ENCODE peak calls at places on chromosomes 3 and 15, in four cellular contexts. Y is K562, F is HepG2, A is GM12878. K is an unnamed sample.

GRCh38 chr15:101146118-101146702 is 105.6 kb downstream of the CHSY1 start:
- DNase-seq in F (no peak), A (no peak), Y (no peak), K (no peak)

GRCh38 chr15:67776600-67776999 is 48.7 kb upstream of the SKOR1 start:
- DNase-seq in Y (no peak), A (no peak), F (no peak), K (no peak)

GRCh38 chr3:194265505-194265892 is 85.6 kb downstream of the CPN2 start:
- DNase-seq in A (no peak), Y (no peak), F (no peak), K (no peak)

GRCh38 chr3:9497821-9498565 is 55.6 kb downstream of the LHFPL4 start:
- DNase-seq in Y (no peak), A (no peak), F (no peak), K (no peak)

GRCh38 chr3:104510091-104510860 is 856.4 kb upstream of the ALCAM start:
- DNase-seq in A (no peak), Y (no peak), F (no peak), K (no peak)

GRCh38 chr15:96223939-96224338 is 106.6 kb upstream of the NR2F2 start:
- DNase-seq in Y (no peak), A (no peak), F (no peak), K (no peak)

GRCh38 chr15:51888593-51889195 is 59.2 kb downstream of the TMOD3 start:
- DNase-seq in F (no peak), A (no peak), Y (peak), K (peak)

GRCh38 chr3:61730577-61731231 is 169.3 kb downstream of the PTPRG start:
- DNase-seq in Y (no peak), A (no peak), F (no peak), K (no peak)

GRCh38 chr3:168863561-168863960 is 767.8 kb upstream of the GOLIM4 start:
- DNase-seq in A (no peak), Y (no peak), F (no peak), K (no peak)

GRCh38 chr15:56261854-56262509 is 18.3 kb upstream of the RFX7 start:
- DNase-seq in Y (no peak), A (no peak), F (no peak), K (no peak)

GRCh38 chr3:49785565-49786356 is 581 bp downstream of the IP6K1 start:
- DNase-seq in A (no peak), F (no peak), Y (no peak), K (no peak)

GRCh38 chr3:164550857-164551256 is 527.4 kb downstream of the SI start:
- DNase-seq in A (no peak), F (no peak), Y (no peak), K (peak)

GRCh38 chr3:99943931-99944761 is 126.5 kb downstream of the CMSS1 start:
- DNase-seq in F (no peak), A (no peak), Y (no peak), K (no peak)

DNA sequence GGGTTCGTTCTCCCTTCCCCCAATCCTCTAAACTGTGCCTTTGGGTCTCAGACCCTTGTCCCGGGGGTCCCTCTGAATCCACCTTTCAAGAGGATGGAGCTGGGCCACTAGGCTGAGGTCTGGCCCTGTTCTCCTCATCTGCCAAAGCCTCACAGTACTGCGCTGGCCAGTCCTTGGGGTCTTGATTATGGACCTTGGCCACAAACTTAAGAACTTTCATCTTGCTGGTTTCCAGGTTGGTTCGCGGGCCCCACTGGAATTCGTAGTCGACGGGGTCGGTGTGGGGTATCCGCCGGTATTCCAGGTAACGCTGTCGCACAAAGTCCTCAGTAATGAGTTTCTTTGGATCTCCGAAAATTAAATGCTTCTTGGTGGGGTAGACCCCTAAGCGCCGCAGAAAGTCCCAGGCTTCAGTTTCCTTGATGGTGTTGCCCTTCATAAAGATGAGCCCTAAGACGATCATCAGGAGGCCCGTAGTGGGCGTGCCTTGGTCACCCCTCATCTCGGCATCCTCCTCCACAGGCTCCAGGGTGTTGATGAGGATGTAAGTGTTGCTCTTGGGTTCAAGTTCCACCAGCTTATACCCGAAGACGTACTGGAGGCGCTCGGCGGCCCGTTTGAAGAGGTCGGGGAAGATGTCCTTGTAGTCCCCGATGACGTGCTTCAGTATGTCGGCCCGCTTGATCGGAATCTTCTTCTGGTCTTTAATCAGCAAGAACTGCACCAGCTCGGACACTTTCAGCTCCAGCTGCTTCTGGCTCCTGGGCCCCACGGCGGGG is 727 bp downstream of the NSMCE3 start:
- DNase-seq in F (no peak), A (peak), Y (peak), K (peak)
- TF ChIP-seq BHLHE40 in F (no peak), A (no peak), Y (no peak), K (no peak)

GRCh38 chr3:132395126-132395525 is 22.2 kb upstream of the DNAJC13 start:
- DNase-seq in Y (no peak), F (no peak), A (no peak), K (no peak)

GRCh38 chr3:132394334-132394733 is 23.0 kb upstream of the DNAJC13 start:
- DNase-seq in A (no peak), F (no peak), Y (no peak), K (no peak)

GRCh38 chr3:132401255-132401654 is 16.0 kb upstream of the DNAJC13 start:
- DNase-seq in F (no peak), A (no peak), Y (no peak), K (no peak)

GRCh38 chr3:132396255-132396654 is 21.0 kb upstream of the DNAJC13 start:
- DNase-seq in A (no peak), Y (no peak), F (no peak), K (no peak)

DNA sequence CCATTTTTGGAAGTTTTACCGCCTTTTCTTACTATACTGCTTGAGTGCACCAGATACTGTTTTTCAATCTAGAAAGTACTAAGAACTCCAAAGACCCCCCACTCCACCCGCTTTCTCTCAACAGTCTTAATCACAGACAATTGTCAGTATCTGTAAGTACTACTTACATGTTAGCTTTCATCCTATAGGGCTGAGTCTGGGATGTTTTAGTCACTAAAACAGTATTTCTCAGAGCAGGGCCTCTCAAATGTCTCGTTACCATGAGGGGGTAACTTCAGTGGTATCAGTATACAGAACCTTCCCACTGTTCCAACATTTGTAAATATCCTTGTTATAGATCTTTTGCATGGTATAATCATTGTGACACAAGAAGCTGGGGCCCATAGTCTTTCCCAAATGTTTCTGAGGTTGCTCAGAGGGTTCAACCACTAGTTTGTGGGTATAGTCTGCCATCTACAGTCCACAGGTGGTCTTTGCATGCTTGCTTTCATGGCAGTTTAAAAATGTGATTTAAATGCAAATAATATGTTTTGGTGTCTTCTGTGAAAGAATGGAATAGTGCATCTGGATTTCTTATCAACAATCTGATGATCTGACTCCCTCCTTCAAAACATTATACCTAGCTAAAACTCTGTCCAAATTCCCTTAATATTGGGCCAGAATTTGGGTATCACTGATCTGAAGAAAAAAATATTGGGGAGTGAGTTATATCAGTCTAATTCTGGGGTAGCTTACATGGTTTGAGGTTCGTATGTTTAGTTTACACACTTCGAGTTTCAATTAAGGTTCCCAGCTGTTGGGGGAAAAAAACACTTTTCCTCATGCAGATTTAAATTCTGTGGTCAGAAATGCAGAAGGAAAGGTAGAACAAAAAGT is 18.0 kb upstream of the DNAJC13 start:
- DNase-seq in A (no peak), Y (peak), F (peak), K (peak)
- TF ChIP-seq TARDBP in A (no peak), Y (no peak), F (no peak), K (no peak)

DNA sequence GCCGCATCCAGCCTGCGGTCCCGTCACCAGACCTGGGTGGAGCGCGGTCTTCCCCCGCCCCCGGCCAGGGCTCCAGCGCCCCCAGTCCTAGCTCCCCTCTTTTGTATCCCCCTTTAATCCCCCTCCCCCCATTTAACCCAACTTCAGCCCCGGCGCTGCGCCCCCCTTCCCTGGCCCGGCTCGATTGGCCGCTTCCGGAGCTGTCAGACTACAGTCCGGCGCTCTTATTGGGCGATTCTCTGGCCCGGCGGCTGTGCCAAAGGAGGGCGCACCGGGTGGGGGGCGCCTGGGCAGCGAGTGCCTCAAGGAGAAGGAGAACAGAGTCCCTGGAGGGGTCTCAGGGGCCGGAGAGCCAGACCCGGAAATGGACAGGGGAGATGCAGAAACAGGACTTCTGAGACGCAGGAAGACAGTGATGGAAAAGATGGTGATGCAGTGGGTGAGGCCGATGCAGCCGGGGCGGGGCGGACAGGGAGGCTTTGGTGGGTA is 1.1 kb upstream of the ADCY5 start:
- DNase-seq in A (no peak), Y (no peak), F (no peak), K (no peak)
- TF ChIP-seq BHLHE40 in A (no peak), Y (no peak), F (no peak), K (no peak)

GRCh38 chr3:39762537-39762936 is 46.9 kb upstream of the MYRIP start:
- DNase-seq in Y (no peak), A (no peak), F (no peak), K (no peak)
- TF ChIP-seq TARDBP in Y (no peak), A (no peak), F (no peak), K (no peak)

DNA sequence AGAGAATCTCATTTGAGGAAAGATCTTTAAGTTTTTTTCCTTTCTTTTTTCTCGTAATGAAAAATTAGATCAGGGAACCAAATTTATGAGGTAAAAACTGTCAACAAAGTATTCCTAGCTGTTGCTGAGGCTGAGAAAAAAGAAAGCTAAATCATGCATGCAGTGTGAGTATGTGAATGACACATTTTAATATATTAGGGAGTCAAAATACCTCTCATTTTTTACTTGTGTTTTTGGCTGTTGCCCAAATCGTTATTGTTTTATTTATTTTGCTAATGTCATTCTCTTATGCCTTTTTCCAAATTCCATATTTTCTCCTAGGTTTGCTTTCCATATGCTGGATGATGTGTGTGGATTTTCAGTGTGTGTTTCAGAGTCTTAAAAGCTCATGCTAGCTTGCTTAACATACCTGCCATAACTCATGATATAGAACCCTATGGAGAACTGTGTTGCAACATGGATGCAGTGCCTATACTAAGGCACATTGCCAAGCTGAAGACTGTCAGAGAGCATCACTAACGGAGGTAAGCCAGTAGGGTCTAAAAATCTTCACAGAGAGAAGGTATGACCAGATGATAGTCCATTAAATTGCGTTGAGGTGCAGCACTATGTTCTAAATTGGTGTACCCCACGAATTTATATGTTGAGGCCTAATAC is 629.5 kb upstream of the KCNMB2 start:
- DNase-seq in F (no peak), Y (no peak), A (no peak), K (no peak)
- TF ChIP-seq BHLHE40 in F (no peak), Y (no peak), A (no peak), K (no peak)

GRCh38 chr3:114005406-114005987 is 50.8 kb downstream of the CCDC191 start:
- DNase-seq in A (peak), Y (no peak), F (no peak), K (no peak)
- TF ChIP-seq TARDBP in A (no peak), Y (no peak), F (no peak), K (no peak)